ENCODE peak calls at places on chromosome 7, in five cellular contexts. One of them, this sample, is unnamed.

GRCh38 chr7:157318015-157318706 is 18.6 kb upstream of the DNAJB6 start:
- DNase-seq in WTC11: no peak
- DNase-seq in endothelial cell: no peak
- DNase-seq in GM10248: peak; percentile 71
- DNase-seq in cardiac fibroblast: no peak
- DNase-seq in this sample: no peak

GRCh38 chr7:112540839-112541577 is 60.2 kb downstream of the LSMEM1 start:
- DNase-seq in WTC11: no peak
- DNase-seq in GM10248: no peak
- DNase-seq in endothelial cell: no peak
- DNase-seq in cardiac fibroblast: no peak
- DNase-seq in this sample: no peak

GRCh38 chr7:22121702-22122474 is 176.2 kb upstream of the CDCA7L start:
- DNase-seq in GM10248: no peak
- DNase-seq in WTC11: no peak
- DNase-seq in cardiac fibroblast: peak; percentile 61
- DNase-seq in endothelial cell: peak; percentile 21
- DNase-seq in this sample: no peak

GRCh38 chr7:106345421-106346166 is 60.8 kb upstream of the NAMPT start:
- DNase-seq in endothelial cell: no peak
- DNase-seq in WTC11: no peak
- DNase-seq in GM10248: no peak
- DNase-seq in cardiac fibroblast: peak; percentile 64
- DNase-seq in this sample: no peak

GRCh38 chr7:87876759-87877234 is 504 bp downstream of the DBF4 start:
- DNase-seq in WTC11: peak; percentile 62
- DNase-seq in endothelial cell: peak; percentile 66
- DNase-seq in GM10248: peak; percentile 40
- DNase-seq in cardiac fibroblast: peak; percentile 68
- DNase-seq in this sample: peak; percentile 77

GRCh38 chr7:8931906-8932646 is 498.7 kb downstream of the NXPH1 start:
- DNase-seq in cardiac fibroblast: no peak
- DNase-seq in GM10248: no peak
- DNase-seq in WTC11: no peak
- DNase-seq in endothelial cell: no peak
- DNase-seq in this sample: no peak

GRCh38 chr7:7188091-7188490 is 5.7 kb downstream of the C1GALT1 start:
- DNase-seq in cardiac fibroblast: no peak
- DNase-seq in GM10248: no peak
- DNase-seq in WTC11: no peak
- DNase-seq in endothelial cell: no peak
- DNase-seq in this sample: no peak

GRCh38 chr7:123715198-123715597 is 33.6 kb downstream of the WASL start:
- DNase-seq in cardiac fibroblast: no peak
- DNase-seq in WTC11: no peak
- DNase-seq in GM10248: no peak
- DNase-seq in endothelial cell: no peak
- DNase-seq in this sample: no peak

GRCh38 chr7:114627231-114627630 is 212.6 kb downstream of the FOXP2 start:
- DNase-seq in WTC11: no peak
- DNase-seq in endothelial cell: no peak
- DNase-seq in GM10248: no peak
- DNase-seq in cardiac fibroblast: no peak
- DNase-seq in this sample: no peak

GRCh38 chr7:17325364-17325763 is 26.9 kb downstream of the AHR start:
- DNase-seq in WTC11: no peak
- DNase-seq in endothelial cell: no peak
- DNase-seq in cardiac fibroblast: no peak
- DNase-seq in GM10248: no peak
- DNase-seq in this sample: no peak

GRCh38 chr7:70568674-70569334 is 563.1 kb upstream of the GALNT17 start:
- DNase-seq in GM10248: no peak
- DNase-seq in cardiac fibroblast: peak; percentile 6
- DNase-seq in endothelial cell: no peak
- DNase-seq in WTC11: no peak
- DNase-seq in this sample: no peak

GRCh38 chr7:82443044-82443800 is at the start of gene CACNA2D1:
- DNase-seq in GM10248: peak; percentile 26
- DNase-seq in cardiac fibroblast: peak; percentile 40
- DNase-seq in WTC11: peak; percentile 63
- DNase-seq in endothelial cell: peak; percentile 69
- DNase-seq in this sample: peak; percentile 52

GRCh38 chr7:55065511-55066229 is 46.9 kb downstream of the EGFR start:
- DNase-seq in cardiac fibroblast: peak; percentile 89
- DNase-seq in GM10248: no peak
- DNase-seq in WTC11: no peak
- DNase-seq in endothelial cell: no peak
- DNase-seq in this sample: no peak

GRCh38 chr7:5489991-5490536 is 66.4 kb upstream of the TNRC18 start:
- DNase-seq in GM10248: no peak
- DNase-seq in WTC11: no peak
- DNase-seq in cardiac fibroblast: no peak
- DNase-seq in endothelial cell: no peak
- DNase-seq in this sample: no peak

DNA sequence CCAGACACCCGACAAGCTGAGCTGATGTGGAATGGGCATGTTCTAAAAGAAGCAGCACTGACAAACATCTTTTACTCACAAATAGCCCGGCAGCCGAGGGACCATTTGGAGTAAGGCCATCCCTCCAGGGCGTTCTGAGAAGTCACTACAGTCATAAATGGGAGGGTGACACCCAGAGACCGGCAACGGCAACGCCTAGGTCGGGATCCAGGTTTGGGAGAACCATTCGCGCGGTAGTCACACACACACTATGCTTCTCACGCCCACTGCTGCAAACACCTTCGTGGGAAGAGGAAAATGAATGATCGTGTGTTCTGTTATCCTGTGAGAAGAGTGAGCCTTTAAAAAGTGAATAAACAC is 9.8 kb downstream of the TNS3 start:
- DNase-seq in cardiac fibroblast: no peak
- DNase-seq in WTC11: no peak
- DNase-seq in GM10248: no peak
- DNase-seq in endothelial cell: no peak
- DNase-seq in this sample: no peak
- TF ChIP-seq CTCF in cardiac fibroblast: no peak
- TF ChIP-seq CTCF in WTC11: no peak
- TF ChIP-seq CTCF in GM10248: no peak
- TF ChIP-seq CTCF in endothelial cell: no peak
- TF ChIP-seq CTCF in this sample: no peak

GRCh38 chr7:138459300-138460175 is 521 bp upstream of the TRIM24 start:
- DNase-seq in endothelial cell: peak; percentile 97
- DNase-seq in GM10248: peak; percentile 96
- DNase-seq in cardiac fibroblast: peak; percentile 99
- DNase-seq in WTC11: peak; percentile 97
- DNase-seq in this sample: peak; percentile 99
- TF ChIP-seq CTCF in endothelial cell: no peak
- TF ChIP-seq CTCF in GM10248: no peak
- TF ChIP-seq CTCF in cardiac fibroblast: peak; percentile 28
- TF ChIP-seq CTCF in WTC11: no peak
- TF ChIP-seq CTCF in this sample: peak; percentile 45

GRCh38 chr7:151518105-151518780 is 1.5 kb downstream of the RHEB start:
- DNase-seq in GM10248: no peak
- DNase-seq in WTC11: no peak
- DNase-seq in endothelial cell: peak; percentile 19
- DNase-seq in cardiac fibroblast: peak; percentile 43
- DNase-seq in this sample: no peak
- TF ChIP-seq CTCF in GM10248: no peak
- TF ChIP-seq CTCF in WTC11: no peak
- TF ChIP-seq CTCF in endothelial cell: no peak
- TF ChIP-seq CTCF in cardiac fibroblast: no peak
- TF ChIP-seq CTCF in this sample: no peak

GRCh38 chr7:38068461-38068860 is 109.6 kb upstream of the STARD3NL start:
- DNase-seq in GM10248: no peak
- DNase-seq in cardiac fibroblast: no peak
- DNase-seq in endothelial cell: no peak
- DNase-seq in WTC11: no peak
- DNase-seq in this sample: no peak

GRCh38 chr7:38069052-38069451 is 109.0 kb upstream of the STARD3NL start:
- DNase-seq in endothelial cell: no peak
- DNase-seq in cardiac fibroblast: no peak
- DNase-seq in GM10248: no peak
- DNase-seq in WTC11: no peak
- DNase-seq in this sample: no peak

GRCh38 chr7:38070718-38071117 is 107.3 kb upstream of the STARD3NL start:
- DNase-seq in GM10248: no peak
- DNase-seq in endothelial cell: peak; percentile 18
- DNase-seq in cardiac fibroblast: peak; percentile 51
- DNase-seq in WTC11: peak; percentile 25
- DNase-seq in this sample: no peak
- TF ChIP-seq CTCF in GM10248: no peak
- TF ChIP-seq CTCF in endothelial cell: peak; percentile 70
- TF ChIP-seq CTCF in cardiac fibroblast: peak; percentile 40
- TF ChIP-seq CTCF in WTC11: peak; percentile 22
- TF ChIP-seq CTCF in this sample: peak; percentile 74

GRCh38 chr7:117669818-117670217 is 190.0 kb downstream of the CFTR start:
- DNase-seq in GM10248: no peak
- DNase-seq in WTC11: peak; percentile 31
- DNase-seq in endothelial cell: no peak
- DNase-seq in cardiac fibroblast: no peak
- DNase-seq in this sample: no peak
- TF ChIP-seq CTCF in GM10248: peak; percentile 8
- TF ChIP-seq CTCF in WTC11: no peak
- TF ChIP-seq CTCF in endothelial cell: no peak
- TF ChIP-seq CTCF in cardiac fibroblast: no peak
- TF ChIP-seq CTCF in this sample: no peak

GRCh38 chr7:143418681-143419458 is 10.2 kb upstream of the EPHA1 start:
- DNase-seq in WTC11: no peak
- DNase-seq in cardiac fibroblast: no peak
- DNase-seq in GM10248: no peak
- DNase-seq in endothelial cell: no peak
- DNase-seq in this sample: no peak

GRCh38 chr7:143415696-143416095 is 7.0 kb upstream of the EPHA1 start:
- DNase-seq in GM10248: no peak
- DNase-seq in WTC11: no peak
- DNase-seq in endothelial cell: no peak
- DNase-seq in cardiac fibroblast: no peak
- DNase-seq in this sample: no peak

GRCh38 chr7:143417734-143418378 is 9.2 kb upstream of the EPHA1 start:
- DNase-seq in GM10248: no peak
- DNase-seq in cardiac fibroblast: no peak
- DNase-seq in endothelial cell: no peak
- DNase-seq in WTC11: no peak
- DNase-seq in this sample: no peak

GRCh38 chr7:143419880-143420279 is 11.2 kb upstream of the EPHA1 start:
- DNase-seq in endothelial cell: no peak
- DNase-seq in GM10248: no peak
- DNase-seq in cardiac fibroblast: no peak
- DNase-seq in WTC11: no peak
- DNase-seq in this sample: no peak

GRCh38 chr7:143416565-143417149 is 8.0 kb upstream of the EPHA1 start:
- DNase-seq in endothelial cell: no peak
- DNase-seq in WTC11: no peak
- DNase-seq in cardiac fibroblast: peak; percentile 71
- DNase-seq in GM10248: peak; percentile 66
- DNase-seq in this sample: no peak
- TF ChIP-seq CTCF in endothelial cell: peak; percentile 93
- TF ChIP-seq CTCF in WTC11: peak; percentile 51
- TF ChIP-seq CTCF in cardiac fibroblast: peak; percentile 67
- TF ChIP-seq CTCF in GM10248: peak; percentile 67
- TF ChIP-seq CTCF in this sample: peak; percentile 89

DNA sequence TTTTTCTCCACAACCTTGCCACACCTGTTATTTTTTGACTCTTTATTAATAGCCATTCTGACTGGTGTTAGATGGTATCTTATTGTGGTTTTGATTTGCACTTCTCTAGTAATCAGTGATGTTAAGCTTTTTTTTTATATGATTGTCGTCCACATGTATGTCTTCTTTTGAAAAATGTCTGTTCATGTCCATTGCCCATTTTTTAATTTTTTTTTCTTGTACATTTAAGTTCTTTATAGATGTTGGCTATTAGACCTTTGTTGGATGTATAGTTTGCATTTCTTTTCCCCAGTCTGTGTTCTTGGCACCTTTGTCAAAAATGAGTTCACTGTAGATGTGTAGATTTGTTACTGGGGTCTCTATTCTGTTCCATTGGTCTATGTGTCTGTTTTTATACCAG is 28.8 kb downstream of the ZSCAN25 start:
- DNase-seq in endothelial cell: no peak
- DNase-seq in GM10248: no peak
- DNase-seq in cardiac fibroblast: no peak
- DNase-seq in WTC11: no peak
- DNase-seq in this sample: no peak
- TF ChIP-seq CTCF in endothelial cell: no peak
- TF ChIP-seq CTCF in GM10248: no peak
- TF ChIP-seq CTCF in cardiac fibroblast: no peak
- TF ChIP-seq CTCF in WTC11: no peak
- TF ChIP-seq CTCF in this sample: no peak

GRCh38 chr7:2156756-2157472 is 75.8 kb downstream of the MAD1L1 start:
- DNase-seq in WTC11: no peak
- DNase-seq in cardiac fibroblast: no peak
- DNase-seq in GM10248: no peak
- DNase-seq in endothelial cell: no peak
- DNase-seq in this sample: no peak
- TF ChIP-seq CTCF in WTC11: no peak
- TF ChIP-seq CTCF in cardiac fibroblast: no peak
- TF ChIP-seq CTCF in GM10248: no peak
- TF ChIP-seq CTCF in endothelial cell: no peak
- TF ChIP-seq CTCF in this sample: no peak